ENCODE peak calls at places on chromosomes 1 and 21, in four cellular contexts. Z is dorsolateral prefrontal cortex, B is pancreas, A is spleen. V is an unnamed sample.

GRCh38 chr1:87100271-87100670 is 185.8 kb downstream of the HS2ST1 start:
- DNase-seq in B (no peak), A (no peak), Z (no peak), V (no peak)

GRCh38 chr1:158422215-158422614 is 3.8 kb downstream of the OR10K2 start:
- DNase-seq in A (no peak), B (no peak), Z (no peak), V (no peak)

GRCh38 chr1:94022471-94023189 is 98.3 kb downstream of the ABCA4 start:
- DNase-seq in A (no peak), B (no peak), Z (no peak), V (no peak)

GRCh38 chr1:80375662-80376061 is 1369.1 kb upstream of the ADGRL4 start:
- DNase-seq in B (no peak), Z (no peak), A (no peak), V (no peak)

GRCh38 chr1:234602334-234603220 is 7.4 kb downstream of the IRF2BP2 start:
- DNase-seq in Z (no peak), A (no peak), B (no peak), V (no peak)

GRCh38 chr1:3248416-3249141 is 179.6 kb downstream of the PRDM16 start:
- DNase-seq in A (no peak), B (no peak), Z (no peak), V (no peak)

GRCh38 chr1:151991663-151992344 is 1.9 kb downstream of the S100A10 start:
- DNase-seq in Z (no peak), B (no peak), A (no peak), V (no peak)

GRCh38 chr1:84683508-84683907 is 6.8 kb downstream of the SSX2IP start:
- DNase-seq in Z (no peak), B (no peak), A (no peak), V (no peak)

GRCh38 chr1:31765041-31765467 is 914 bp upstream of the ADGRB2 start:
- DNase-seq in B (no peak), A (no peak), Z (peak), V (no peak)

GRCh38 chr1:93829061-93829460 is 49.9 kb downstream of the DNTTIP2 start:
- DNase-seq in Z (no peak), B (no peak), A (no peak), V (no peak)

GRCh38 chr1:51639694-51640093 is 22.8 kb downstream of the OSBPL9 start:
- DNase-seq in B (no peak), A (no peak), Z (no peak), V (no peak)

GRCh38 chr1:155139895-155140629 is at the start of gene DPM3:
- DNase-seq in Z (peak), B (peak), A (peak), V (peak)

GRCh38 chr1:205258313-205259176 is 30.8 kb downstream of the TMCC2 start:
- DNase-seq in Z (peak), B (no peak), A (no peak), V (no peak)

GRCh38 chr1:91764471-91765115 is 121.4 kb downstream of the TGFBR3 start:
- DNase-seq in B (no peak), A (no peak), Z (no peak), V (no peak)

GRCh38 chr1:157284446-157284845 is 146.3 kb upstream of the ETV3 start:
- DNase-seq in A (no peak), Z (no peak), B (no peak), V (no peak)

GRCh38 chr1:209860293-209860881 is 32.6 kb downstream of the UTP25 start:
- DNase-seq in B (peak), Z (peak), A (peak), V (peak)

GRCh38 chr1:229190057-229190590 is 80.8 kb upstream of the RAB4A start:
- DNase-seq in Z (no peak), B (no peak), A (no peak), V (no peak)

GRCh38 chr21:46402421-46402820 is 56.3 kb upstream of the DIP2A start:
- DNase-seq in A (no peak), Z (no peak), B (no peak), V (no peak)

GRCh38 chr1:161139765-161140164 is 7.3 kb upstream of the DEDD start:
- DNase-seq in Z (no peak), A (no peak), B (no peak), V (no peak)

GRCh38 chr1:232143315-232143886 is 486.5 kb downstream of the SIPA1L2 start:
- DNase-seq in A (no peak), Z (no peak), B (no peak), V (no peak)

GRCh38 chr1:91569411-91570104 is 68.9 kb downstream of the CDC7 start:
- DNase-seq in B (no peak), Z (no peak), A (no peak), V (no peak)

GRCh38 chr1:87398644-87399043 is 70.0 kb downstream of the LMO4 start:
- DNase-seq in B (no peak), Z (no peak), A (no peak), V (no peak)

GRCh38 chr1:25051504-25051903 is 121.4 kb upstream of the RUNX3 start:
- DNase-seq in Z (no peak), A (no peak), B (no peak), V (no peak)

GRCh38 chr1:28973850-28974841 is 59.8 kb downstream of the EPB41 start:
- DNase-seq in Z (no peak), B (no peak), A (no peak), V (no peak)

GRCh38 chr1:182495693-182496092 is 45.7 kb downstream of the RGSL1 start:
- DNase-seq in A (no peak), Z (no peak), B (no peak), V (no peak)

GRCh38 chr1:149845416-149845815 is 54.0 kb upstream of the BOLA1 start:
- DNase-seq in A (no peak), Z (no peak), B (no peak), V (no peak)

GRCh38 chr1:239952348-239953307 is 139.1 kb upstream of the FMN2 start:
- DNase-seq in Z (no peak), A (no peak), B (no peak), V (no peak)

GRCh38 chr1:9324246-9325096 is 31.8 kb downstream of the SPSB1 start:
- DNase-seq in A (no peak), B (peak), Z (peak), V (no peak)

GRCh38 chr1:54567961-54568360 is 19.9 kb downstream of the ACOT11 start:
- DNase-seq in B (no peak), A (no peak), Z (no peak), V (no peak)

GRCh38 chr1:22831729-22832413 is 121.2 kb downstream of the EPHB2 start:
- DNase-seq in Z (no peak), A (peak), B (no peak), V (no peak)

GRCh38 chr1:9589144-9589718 is 520 bp downstream of the TMEM201 start:
- DNase-seq in B (no peak), A (peak), Z (no peak), V (peak)

GRCh38 chr1:218752126-218752525 is 407.0 kb downstream of the TGFB2 start:
- DNase-seq in A (no peak), B (no peak), Z (no peak), V (no peak)

GRCh38 chr1:204826970-204827369 is 43.7 kb upstream of the NFASC start:
- DNase-seq in Z (peak), A (no peak), B (no peak), V (no peak)

GRCh38 chr1:196205882-196206281 is 402.4 kb downstream of the KCNT2 start:
- DNase-seq in A (no peak), Z (no peak), B (no peak), V (no peak)

GRCh38 chr1:172185206-172185605 is 235.3 kb upstream of the C1orf105 start:
- DNase-seq in B (no peak), Z (no peak), A (no peak), V (no peak)

GRCh38 chr1:84442256-84442655 is 36.8 kb upstream of the RPF1 start:
- DNase-seq in B (no peak), Z (no peak), A (no peak), V (no peak)

GRCh38 chr1:44327679-44328491 is 27.2 kb downstream of the ERI3 start:
- DNase-seq in Z (no peak), A (no peak), B (peak), V (no peak)

GRCh38 chr1:39973503-39974135 is 18.7 kb downstream of the MFSD2A start:
- DNase-seq in Z (peak), B (peak), A (peak), V (peak)

GRCh38 chr1:176603696-176604095 is 140.7 kb downstream of the PAPPA2 start:
- DNase-seq in Z (no peak), B (no peak), A (no peak), V (no peak)

GRCh38 chr1:151436985-151437384 is 22.3 kb downstream of the POGZ start:
- DNase-seq in A (no peak), Z (no peak), B (no peak), V (no peak)

DNA sequence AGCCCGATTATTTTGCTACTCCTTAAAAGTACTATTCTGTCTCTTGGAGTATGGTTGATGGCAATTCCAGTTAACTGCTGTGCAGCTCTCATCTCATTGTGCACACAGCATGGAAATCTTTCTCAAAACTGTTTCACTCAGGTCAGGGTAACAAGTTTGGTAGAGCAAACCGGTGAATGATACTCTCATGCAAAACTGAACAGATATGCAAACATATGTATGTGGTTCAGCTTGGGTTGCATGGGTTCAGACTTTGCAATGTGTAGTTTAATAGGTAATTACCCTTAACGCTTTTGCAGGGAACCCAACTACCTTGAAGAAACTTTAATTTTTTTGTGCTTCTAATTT is 2.2 kb downstream of the GADD45A start:
- DNase-seq in Z (no peak), A (no peak), B (no peak), V (no peak)
- H3K27ac ChIP-seq in Z (no peak), A (peak), B (peak), V (no peak)

DNA sequence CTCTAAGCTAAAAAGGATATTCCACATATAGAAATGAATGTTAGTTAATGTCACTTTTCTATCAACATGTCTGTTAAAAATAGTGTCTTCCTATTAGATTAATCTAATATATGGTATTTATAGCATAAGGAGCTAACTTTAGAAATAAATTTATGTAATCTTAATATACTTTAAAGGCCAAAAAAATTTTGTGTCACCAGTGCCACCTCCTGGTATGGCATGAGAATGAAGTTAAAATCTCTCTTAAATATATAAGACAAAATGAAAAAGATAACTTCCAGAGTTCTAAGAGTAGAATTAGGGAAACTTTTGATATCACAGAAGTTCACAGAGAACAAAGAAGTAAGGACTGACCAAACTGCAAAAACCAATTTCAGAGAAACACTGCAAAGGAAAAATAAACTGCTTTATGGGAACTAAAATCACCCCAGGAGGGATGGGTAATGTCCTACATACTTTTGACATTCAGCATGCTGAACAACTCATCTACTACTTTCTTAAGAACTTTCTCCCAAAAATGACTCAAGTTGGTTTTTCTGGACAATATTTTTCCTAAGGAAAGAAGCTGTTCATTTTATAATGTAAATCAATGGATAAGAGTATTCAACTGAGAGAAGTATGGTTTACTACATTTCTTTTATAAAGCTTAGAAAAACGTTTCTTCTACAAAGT is 82.8 kb downstream of the TRIM33 start:
- DNase-seq in Z (no peak), A (no peak), B (no peak), V (no peak)
- TF ChIP-seq CTCF in Z (peak), A (no peak), B (no peak), V (peak)

DNA sequence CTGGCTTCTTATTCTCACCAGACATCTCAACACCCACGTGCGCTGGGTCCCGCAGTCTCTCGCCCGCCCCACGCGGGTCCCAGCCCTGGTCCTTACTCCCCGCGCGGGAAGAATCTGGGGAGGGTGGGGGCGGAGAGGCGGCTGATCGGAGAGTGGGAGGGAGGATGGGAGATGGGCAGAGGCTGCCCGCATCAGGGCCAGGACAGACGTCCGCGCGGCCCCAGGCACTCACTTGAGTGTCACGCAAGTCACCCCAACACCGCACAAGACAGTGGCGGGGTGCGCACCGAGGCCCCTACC is 6.1 kb upstream of the SIM2 start:
- DNase-seq in A (no peak), Z (no peak), B (no peak), V (no peak)
- H3K27ac ChIP-seq in A (no peak), Z (no peak), B (no peak), V (no peak)

DNA sequence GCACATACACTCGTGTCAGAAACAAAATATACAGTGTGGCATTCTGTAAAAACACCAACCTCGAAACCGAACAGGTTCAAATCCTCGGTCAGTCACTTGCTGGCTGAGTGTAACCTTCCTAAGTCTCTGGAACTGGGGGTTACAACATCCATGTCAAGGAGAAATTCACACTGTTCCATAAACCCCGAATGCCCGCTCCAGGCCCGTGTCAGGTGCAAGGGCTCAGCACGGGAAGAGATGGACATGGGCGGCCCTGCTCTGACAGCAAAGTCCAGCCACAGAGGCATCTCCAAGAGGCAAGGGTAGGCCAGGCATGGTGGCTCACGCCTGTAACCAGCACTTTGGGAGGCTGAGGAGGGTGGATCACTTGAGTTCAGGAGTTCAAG is 79.5 kb downstream of the SLC66A1 start:
- DNase-seq in Z (no peak), B (no peak), A (peak), V (no peak)
- TF ChIP-seq CTCF in Z (no peak), B (no peak), A (no peak), V (peak)

GRCh38 chr1:226704169-226704921 is 34.7 kb downstream of the ITPKB start:
- DNase-seq in A (no peak), B (no peak), Z (no peak), V (no peak)
- H3K27ac ChIP-seq in A (peak), B (no peak), Z (peak), V (peak)

GRCh38 chr21:15978158-15978805 is 248.5 kb downstream of the USP25 start:
- DNase-seq in Z (no peak), A (no peak), B (no peak), V (no peak)

DNA sequence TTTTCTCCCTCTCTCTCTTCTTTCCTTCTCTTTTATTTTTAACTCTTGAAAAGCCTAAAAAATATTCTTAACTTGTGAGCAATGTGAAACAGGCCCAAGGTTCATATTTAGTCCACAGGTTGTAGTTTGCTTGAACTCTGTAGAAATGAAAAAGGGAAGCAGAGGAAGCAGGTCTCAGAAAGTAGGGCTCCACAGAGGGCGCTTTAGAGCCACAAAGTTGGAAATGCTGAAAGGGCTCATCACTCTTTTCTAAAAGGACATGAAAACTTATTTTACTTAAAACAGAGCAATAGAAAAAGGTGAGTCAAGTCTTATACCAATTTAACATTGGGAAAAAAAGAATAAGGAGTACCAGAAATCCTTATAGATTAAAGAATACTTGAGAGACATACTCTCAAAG is 247.0 kb downstream of the USP25 start:
- DNase-seq in B (no peak), Z (no peak), A (no peak), V (no peak)
- TF ChIP-seq CTCF in B (no peak), Z (no peak), A (no peak), V (no peak)

GRCh38 chr1:147236959-147237791 is 5.3 kb upstream of the CHD1L start:
- DNase-seq in A (no peak), Z (no peak), B (peak), V (no peak)
- H3K27ac ChIP-seq in A (no peak), Z (no peak), B (peak), V (no peak)